ENCODE peak calls at places on chromosome 16, in eight cellular contexts. K is NCI-H345, U is GF-D8, F is NCI-H1436, S is HL-60, O is GM13977, R is hippocampal formation, J is EL. P is an unnamed sample.

GRCh38 chr16:2520784-2521577 is 810 bp downstream of the AMDHD2 start:
- DNase-seq in S (no peak), K (no peak), F (no peak), U (no peak), R (no peak), O (peak; percentile 75), J (no peak), P (peak; percentile 42)

GRCh38 chr16:79687249-79687768 is 86.8 kb upstream of the MAF start:
- DNase-seq in O (no peak), J (no peak), U (no peak), K (no peak), R (no peak), S (no peak), F (no peak), P (no peak)

GRCh38 chr16:25854141-25854540 is 162.4 kb downstream of the HS3ST4 start:
- DNase-seq in U (no peak), J (no peak), K (no peak), O (no peak), R (no peak), S (no peak), F (no peak), P (no peak)

GRCh38 chr16:89711601-89712475 is 8.9 kb downstream of the VPS9D1 start:
- DNase-seq in J (peak; percentile 66), K (no peak), R (no peak), F (no peak), U (peak; percentile 18), O (peak; percentile 99), S (no peak), P (peak; percentile 90)

GRCh38 chr16:78325532-78325931 is 226.1 kb downstream of the WWOX start:
- DNase-seq in F (no peak), S (no peak), R (no peak), K (no peak), O (no peak), U (no peak), J (no peak), P (no peak)

GRCh38 chr16:56860226-56861020 is 4.6 kb upstream of the SLC12A3 start:
- DNase-seq in U (peak; percentile 63), K (no peak), O (peak; percentile 83), F (no peak), J (no peak), R (no peak), S (no peak), P (no peak)

GRCh38 chr16:85240982-85241924 is 129.0 kb upstream of the CIBAR2 start:
- DNase-seq in J (no peak), F (no peak), K (no peak), U (no peak), O (no peak), S (no peak), R (no peak), P (no peak)

GRCh38 chr16:56513972-56514371 is 5.9 kb downstream of the BBS2 start:
- DNase-seq in J (peak; percentile 54), S (peak; percentile 28), K (peak; percentile 2), F (peak; percentile 4), U (peak; percentile 48), O (peak; percentile 42), R (peak; percentile 79), P (peak; percentile 79)

GRCh38 chr16:88482630-88483391 is 29.7 kb downstream of the ZFPM1 start:
- DNase-seq in S (no peak), U (no peak), F (no peak), K (no peak), R (no peak), J (no peak), O (no peak), P (no peak)

GRCh38 chr16:65624246-65624645 is 502.4 kb upstream of the CDH11 start:
- DNase-seq in F (no peak), S (no peak), J (no peak), K (no peak), R (no peak), U (no peak), O (no peak), P (no peak)

GRCh38 chr16:56866955-56867830 is 2.2 kb downstream of the SLC12A3 start:
- DNase-seq in R (peak; percentile 56), K (peak; percentile 42), F (peak; percentile 47), J (peak; percentile 63), S (no peak), O (peak; percentile 72), U (no peak), P (peak; percentile 80)

GRCh38 chr16:799948-800833 is at the start of gene GNG13:
- DNase-seq in F (no peak), S (no peak), O (no peak), J (no peak), K (peak; percentile 24), U (no peak), R (no peak), P (no peak)

GRCh38 chr16:49333268-49333597 is 40.4 kb upstream of the C16orf78 start:
- DNase-seq in K (no peak), R (no peak), O (no peak), F (no peak), J (no peak), U (no peak), S (no peak), P (no peak)

GRCh38 chr16:3712830-3713476 is 4.4 kb downstream of the TRAP1 start:
- DNase-seq in R (no peak), K (no peak), U (no peak), F (no peak), J (no peak), O (no peak), S (no peak), P (no peak)

GRCh38 chr16:85415196-85415988 is 197.7 kb upstream of the GSE1 start:
- DNase-seq in S (no peak), K (no peak), O (no peak), R (no peak), F (no peak), U (no peak), J (no peak), P (no peak)

GRCh38 chr16:75193265-75193650 is 13.7 kb downstream of the CTRB2 start:
- DNase-seq in R (no peak), J (no peak), K (no peak), F (no peak), S (no peak), O (no peak), U (no peak), P (no peak)

GRCh38 chr16:29862383-29862883 is 593 bp downstream of the CDIPT start:
- DNase-seq in S (no peak), R (no peak), J (peak; percentile 28), O (no peak), K (peak; percentile 22), U (no peak), F (no peak), P (peak; percentile 56)

GRCh38 chr16:1981972-1982574 is 804 bp upstream of the NOXO1 start:
- DNase-seq in K (peak; percentile 22), U (no peak), J (no peak), F (no peak), R (no peak), S (no peak), O (no peak), P (no peak)

GRCh38 chr16:9965079-9965478 is 217.1 kb downstream of the GRIN2A start:
- DNase-seq in U (no peak), O (no peak), R (peak; percentile 56), S (no peak), J (peak; percentile 5), F (no peak), K (no peak), P (no peak)

GRCh38 chr16:58491-59439 is 5.1 kb downstream of the SNRNP25 start:
- DNase-seq in K (no peak), J (no peak), U (no peak), S (no peak), F (no peak), O (no peak), R (no peak), P (no peak)

GRCh38 chr16:56776562-56776961 is 46.6 kb downstream of the NUP93 start:
- DNase-seq in F (no peak), R (no peak), S (no peak), U (no peak), K (no peak), O (no peak), J (peak; percentile 4), P (peak; percentile 33)

GRCh38 chr16:56623637-56624036 is 1.9 kb upstream of the MT1E start:
- DNase-seq in U (no peak), J (no peak), O (no peak), S (no peak), K (no peak), R (no peak), F (no peak), P (no peak)

GRCh38 chr16:11016524-11016988 is 72.2 kb downstream of the CLEC16A start:
- DNase-seq in F (no peak), O (no peak), R (no peak), S (no peak), U (no peak), J (no peak), K (peak; percentile 53), P (peak; percentile 20)

GRCh38 chr16:74035816-74036215 is 260.8 kb upstream of the PSMD7 start:
- DNase-seq in S (peak; percentile 23), K (no peak), U (no peak), R (no peak), F (no peak), J (no peak), O (peak; percentile 19), P (peak; percentile 0)

GRCh38 chr16:89194340-89195311 is 5.7 kb downstream of the SLC22A31 start:
- DNase-seq in K (no peak), F (no peak), U (no peak), R (no peak), S (no peak), J (no peak), O (no peak), P (no peak)

GRCh38 chr16:86292171-86292775 is 218.1 kb upstream of the FOXF1 start:
- DNase-seq in U (no peak), O (no peak), F (no peak), R (no peak), S (no peak), J (no peak), K (no peak), P (no peak)

GRCh38 chr16:68951991-68952877 is 108.9 kb downstream of the TANGO6 start:
- DNase-seq in U (no peak), K (no peak), F (no peak), J (peak; percentile 65), R (no peak), O (no peak), S (no peak), P (peak; percentile 8)

GRCh38 chr16:88487920-88488842 is 35.1 kb downstream of the ZFPM1 start:
- DNase-seq in O (no peak), J (no peak), K (no peak), F (no peak), S (no peak), R (no peak), U (no peak), P (no peak)

GRCh38 chr16:259226-259625 is 16.5 kb downstream of the RGS11 start:
- DNase-seq in R (no peak), U (no peak), S (no peak), K (no peak), J (no peak), O (no peak), F (no peak), P (no peak)

GRCh38 chr16:50548659-50549560 is 714 bp downstream of the NKD1 start:
- DNase-seq in F (no peak), O (no peak), J (no peak), R (no peak), U (no peak), S (no peak), K (no peak), P (peak; percentile 38)

GRCh38 chr16:82506734-82507133 is 120.0 kb upstream of the CDH13 start:
- DNase-seq in U (no peak), J (no peak), F (no peak), S (no peak), O (no peak), R (no peak), K (no peak), P (peak; percentile 7)

GRCh38 chr16:78469787-78470186 is 370.3 kb downstream of the WWOX start:
- DNase-seq in U (no peak), K (no peak), R (no peak), S (no peak), J (no peak), O (no peak), F (no peak), P (no peak)

GRCh38 chr16:76502555-76502954 is 225.4 kb downstream of the CNTNAP4 start:
- DNase-seq in F (no peak), J (no peak), O (no peak), K (no peak), R (no peak), U (no peak), S (no peak), P (no peak)

GRCh38 chr16:88957887-88958577 is 19.0 kb downstream of the CBFA2T3 start:
- DNase-seq in R (peak; percentile 35), S (no peak), U (peak; percentile 70), K (no peak), J (no peak), O (no peak), F (no peak), P (no peak)

P was measured in foreskin fibroblast.